ENCODE peak calls at places on chromosomes 2 and 18, in seven cellular contexts. W is EH; K is amniotic stem cell; H is stimulated activated CD4-positive, alpha-beta T cell treated with anti-CD3 and anti-CD28 coated beads, TNF-alpha, amount 100 ng/mL, for 48 hours; I is activated T-helper 9 cell treated with anti-CD3 and anti-CD28 coated beads, Interleukin-2, amount 50 U/mL, for 16 hours; A is neuronal stem cell; N is activated CD4-positive, alpha-beta T cell treated with anti-CD3 and anti-CD28 coated beads, Interleukin-2, amount 50 U/mL, for 24 hours. T is an unnamed sample.

GRCh38 chr2:156598563-156598962 is 162.4 kb downstream of the GPD2 start:
- DNase-seq in I (no peak), H (no peak), A (no peak), W (no peak), N (no peak), K (no peak), T (no peak)

GRCh38 chr2:200104015-200104414 is 148.6 kb downstream of the MAIP1 start:
- DNase-seq in A (no peak), I (no peak), W (peak), K (no peak), N (no peak), H (no peak), T (no peak)

GRCh38 chr18:50181590-50181989 is 13.4 kb downstream of the MYO5B start:
- DNase-seq in I (no peak), K (no peak), W (no peak), A (no peak), N (no peak), H (no peak), T (no peak)

GRCh38 chr2:100592226-100592625 is 29.4 kb downstream of the PDCL3 start:
- DNase-seq in H (no peak), A (no peak), N (no peak), W (peak), K (no peak), I (no peak), T (no peak)

GRCh38 chr18:56186319-56186718 is 452.1 kb downstream of the TXNL1 start:
- DNase-seq in I (no peak), K (no peak), A (no peak), W (no peak), H (no peak), N (no peak), T (no peak)

GRCh38 chr2:223027442-223027841 is 24.5 kb upstream of the KCNE4 start:
- DNase-seq in N (no peak), A (no peak), K (no peak), I (no peak), H (no peak), W (peak), T (no peak)

GRCh38 chr18:5746844-5747243 is 148.5 kb downstream of the TMEM200C start:
- DNase-seq in A (no peak), H (no peak), I (no peak), W (no peak), N (no peak), K (no peak), T (no peak)

GRCh38 chr2:206349375-206349774 is 74.9 kb downstream of the ZDBF2 start:
- DNase-seq in N (no peak), H (no peak), I (no peak), W (no peak), K (no peak), A (no peak), T (no peak)

T was measured in CMK.